ENCODE peak calls at places on chromosomes 4 and X, in four cellular contexts. One of them, this sample, is unnamed.

GRCh38 chrX:68488657-68489056 is 10.2 kb upstream of the YIPF6 start:
- DNase-seq in H9: no peak
- DNase-seq in mesendoderm: no peak
- DNase-seq in H1: no peak
- DNase-seq in this sample: no peak

GRCh38 chr4:105551968-105552746 is at the start of gene ARHGEF38:
- DNase-seq in H9: peak; percentile 47
- DNase-seq in mesendoderm: peak; percentile 13
- DNase-seq in H1: no peak
- DNase-seq in this sample: peak; percentile 7

GRCh38 chrX:5113128-5113527 is 1115.5 kb downstream of the NLGN4X start:
- DNase-seq in H9: no peak
- DNase-seq in mesendoderm: peak; percentile 14
- DNase-seq in H1: no peak
- DNase-seq in this sample: no peak

GRCh38 chr4:102627831-102628523 is 126.8 kb downstream of the NFKB1 start:
- DNase-seq in H9: no peak
- DNase-seq in mesendoderm: no peak
- DNase-seq in H1: no peak
- DNase-seq in this sample: peak; percentile 79

GRCh38 chrX:41863343-41864203 is 59.8 kb downstream of the CASK start:
- DNase-seq in H9: no peak
- DNase-seq in mesendoderm: no peak
- DNase-seq in H1: no peak
- DNase-seq in this sample: no peak

GRCh38 chr4:158814207-158814606 is 45.4 kb downstream of the FNIP2 start:
- DNase-seq in H9: no peak
- DNase-seq in mesendoderm: no peak
- DNase-seq in H1: no peak
- DNase-seq in this sample: no peak

GRCh38 chr4:38674206-38675144 is 10.5 kb downstream of the KLF3 start:
- DNase-seq in H9: no peak
- DNase-seq in mesendoderm: peak; percentile 59
- DNase-seq in H1: no peak
- DNase-seq in this sample: no peak

GRCh38 chr4:14375816-14376215 is 626.5 kb upstream of the CPEB2 start:
- DNase-seq in H9: no peak
- DNase-seq in mesendoderm: no peak
- DNase-seq in H1: no peak
- DNase-seq in this sample: peak; percentile 24

GRCh38 chr4:156685308-156685707 is 286.3 kb downstream of the PDGFC start:
- DNase-seq in H9: no peak
- DNase-seq in mesendoderm: no peak
- DNase-seq in H1: no peak
- DNase-seq in this sample: no peak

GRCh38 chr4:96162631-96163030 is 322.7 kb downstream of the PDHA2 start:
- DNase-seq in H9: no peak
- DNase-seq in mesendoderm: no peak
- DNase-seq in H1: no peak
- DNase-seq in this sample: no peak

GRCh38 chr4:793941-794621 is 31.8 kb downstream of the CPLX1 start:
- DNase-seq in H9: no peak
- DNase-seq in mesendoderm: no peak
- DNase-seq in H1: no peak
- DNase-seq in this sample: peak; percentile 22

GRCh38 chrX:139058831-139059495 is 347.4 kb upstream of the FGF13 start:
- DNase-seq in H9: no peak
- DNase-seq in mesendoderm: no peak
- DNase-seq in H1: no peak
- DNase-seq in this sample: no peak

GRCh38 chr4:69800599-69800998 is 40.2 kb upstream of the SULT1B1 start:
- DNase-seq in H9: no peak
- DNase-seq in mesendoderm: no peak
- DNase-seq in H1: no peak
- DNase-seq in this sample: no peak

GRCh38 chr4:141416219-141416618 is 195.5 kb downstream of the ZNF330 start:
- DNase-seq in H9: no peak
- DNase-seq in mesendoderm: no peak
- DNase-seq in H1: no peak
- DNase-seq in this sample: peak; percentile 31

GRCh38 chrX:24965400-24965799 is 50.4 kb downstream of the ARX start:
- DNase-seq in H9: no peak
- DNase-seq in mesendoderm: no peak
- DNase-seq in H1: no peak
- DNase-seq in this sample: no peak

GRCh38 chrX:76202471-76202870 is 29.6 kb downstream of the PBDC1 start:
- DNase-seq in H9: no peak
- DNase-seq in mesendoderm: no peak
- DNase-seq in H1: no peak
- DNase-seq in this sample: no peak

GRCh38 chrX:71660562-71661416 is 6.6 kb upstream of the LOC101059915 start:
- DNase-seq in H9: no peak
- DNase-seq in mesendoderm: no peak
- DNase-seq in H1: no peak
- DNase-seq in this sample: no peak

GRCh38 chr4:4461850-4462249 is 74.9 kb downstream of the NSG1 start:
- DNase-seq in H9: no peak
- DNase-seq in mesendoderm: no peak
- DNase-seq in H1: no peak
- DNase-seq in this sample: no peak

GRCh38 chr4:37922323-37922722 is 31.4 kb downstream of the TBC1D1 start:
- DNase-seq in H9: no peak
- DNase-seq in mesendoderm: no peak
- DNase-seq in H1: no peak
- DNase-seq in this sample: peak; percentile 41

GRCh38 chr4:184293552-184293951 is 75.9 kb upstream of the ENPP6 start:
- DNase-seq in H9: no peak
- DNase-seq in mesendoderm: peak; percentile 85
- DNase-seq in H1: peak; percentile 28
- DNase-seq in this sample: no peak

GRCh38 chr4:33060873-33061542 is 2340.8 kb downstream of the PCDH7 start:
- DNase-seq in H9: peak; percentile 79
- DNase-seq in mesendoderm: peak; percentile 82
- DNase-seq in H1: peak; percentile 65
- DNase-seq in this sample: peak; percentile 28

GRCh38 chr4:154720123-154720522 is 23.7 kb upstream of the LRAT start:
- DNase-seq in H9: no peak
- DNase-seq in mesendoderm: peak; percentile 25
- DNase-seq in H1: no peak
- DNase-seq in this sample: no peak

GRCh38 chr4:184529283-184529682 is 54.9 kb upstream of the IRF2 start:
- DNase-seq in H9: no peak
- DNase-seq in mesendoderm: peak; percentile 84
- DNase-seq in H1: no peak
- DNase-seq in this sample: no peak

GRCh38 chr4:176268963-176269362 is at the start of gene ASB5:
- DNase-seq in H9: no peak
- DNase-seq in mesendoderm: no peak
- DNase-seq in H1: no peak
- DNase-seq in this sample: no peak

GRCh38 chr4:141169391-141169790 is 36.1 kb upstream of the RNF150 start:
- DNase-seq in H9: no peak
- DNase-seq in mesendoderm: no peak
- DNase-seq in H1: no peak
- DNase-seq in this sample: no peak

GRCh38 chr4:39947415-39947814 is 30.3 kb downstream of the PDS5A start:
- DNase-seq in H9: no peak
- DNase-seq in mesendoderm: no peak
- DNase-seq in H1: peak; percentile 41
- DNase-seq in this sample: no peak

DNA sequence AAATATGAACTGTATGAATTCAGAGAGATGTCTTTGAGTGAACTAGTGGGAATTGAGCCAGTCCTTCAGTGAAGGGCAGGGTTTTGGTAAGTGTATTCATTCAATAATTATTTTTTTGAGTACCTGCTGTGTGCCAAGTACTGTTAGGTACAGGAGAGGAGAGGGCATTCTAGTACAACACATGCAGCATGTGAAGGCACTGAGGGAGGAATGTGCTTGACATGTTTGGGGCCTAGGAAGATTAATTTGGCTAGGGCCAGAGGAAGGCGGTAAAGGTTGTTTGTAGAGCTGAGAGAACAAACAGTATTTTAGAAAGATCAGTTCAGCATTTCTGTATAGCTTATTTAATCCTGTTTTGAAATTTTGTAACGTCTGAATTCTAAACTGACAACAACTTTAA is 27.8 kb downstream of the APOOL start:
- DNase-seq in H9: no peak
- DNase-seq in mesendoderm: no peak
- DNase-seq in H1: no peak
- DNase-seq in this sample: no peak
- H4K5ac ChIP-seq in H9: no peak overlapping the region
- H4K5ac ChIP-seq in mesendoderm: no peak overlapping the region
- H4K5ac ChIP-seq in H1: no peak overlapping the region
- H4K5ac ChIP-seq in this sample: no peak overlapping the region

GRCh38 chr4:150818129-150818528 is 197.0 kb downstream of the LRBA start:
- DNase-seq in H9: no peak
- DNase-seq in mesendoderm: no peak
- DNase-seq in H1: no peak
- DNase-seq in this sample: no peak
- H4K5ac ChIP-seq in H9: no peak overlapping the region
- H4K5ac ChIP-seq in mesendoderm: no peak overlapping the region
- H4K5ac ChIP-seq in H1: no peak overlapping the region
- H4K5ac ChIP-seq in this sample: no peak overlapping the region

DNA sequence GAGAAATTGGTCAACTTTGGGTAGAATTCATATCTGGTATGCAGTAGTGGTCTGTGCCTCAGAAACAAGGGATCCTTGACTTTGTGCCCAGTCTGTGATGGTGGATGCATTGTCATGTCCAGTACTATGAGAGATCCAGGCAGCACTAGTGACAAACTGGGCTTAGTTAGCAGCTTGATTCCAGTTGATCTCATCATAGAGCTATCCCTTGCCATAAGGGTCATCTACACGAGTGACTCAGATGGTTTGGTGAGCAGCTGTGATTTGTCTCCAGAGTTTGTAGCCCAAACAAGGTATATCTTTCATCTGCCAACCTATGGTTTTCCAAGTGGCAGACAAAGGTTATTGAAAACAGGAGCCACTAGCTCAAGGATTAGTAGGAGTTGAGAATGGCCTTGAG is 298.8 kb downstream of the GBA3 start:
- DNase-seq in H9: no peak
- DNase-seq in mesendoderm: no peak
- DNase-seq in H1: no peak
- DNase-seq in this sample: no peak
- H4K5ac ChIP-seq in H9: no peak overlapping the region
- H4K5ac ChIP-seq in mesendoderm: no peak overlapping the region
- H4K5ac ChIP-seq in H1: no peak overlapping the region
- H4K5ac ChIP-seq in this sample: no peak overlapping the region

GRCh38 chrX:19772759-19773623 is 114.4 kb downstream of the SH3KBP1 start:
- DNase-seq in H9: no peak
- DNase-seq in mesendoderm: no peak
- DNase-seq in H1: no peak
- DNase-seq in this sample: no peak

GRCh38 chrX:19775830-19776498 is 111.4 kb downstream of the SH3KBP1 start:
- DNase-seq in H9: no peak
- DNase-seq in mesendoderm: no peak
- DNase-seq in H1: no peak
- DNase-seq in this sample: no peak

GRCh38 chrX:19774905-19775304 is 112.5 kb downstream of the SH3KBP1 start:
- DNase-seq in H9: no peak
- DNase-seq in mesendoderm: no peak
- DNase-seq in H1: no peak
- DNase-seq in this sample: no peak

GRCh38 chrX:19772306-19772705 is 115.1 kb downstream of the SH3KBP1 start:
- DNase-seq in H9: no peak
- DNase-seq in mesendoderm: no peak
- DNase-seq in H1: no peak
- DNase-seq in this sample: peak; percentile 38

DNA sequence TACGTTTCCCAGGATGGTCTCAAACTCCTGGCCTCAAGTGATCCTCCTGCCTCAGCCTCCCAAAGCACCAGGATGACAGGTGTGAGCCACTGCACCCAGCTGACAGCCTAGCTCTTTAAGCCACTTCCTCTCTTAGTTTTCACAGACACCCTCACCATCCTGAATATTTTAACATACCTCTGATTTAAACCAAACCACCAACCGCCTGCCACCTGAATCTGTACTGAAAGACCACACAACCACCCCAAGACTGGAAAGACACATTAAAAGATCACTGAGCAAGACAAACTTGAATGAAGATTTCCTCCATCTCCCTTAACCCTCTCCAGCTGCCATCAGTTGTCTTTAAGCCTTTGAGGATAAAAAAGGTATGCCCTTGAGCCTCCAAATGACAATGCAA is 110.6 kb downstream of the SH3KBP1 start:
- DNase-seq in H9: no peak
- DNase-seq in mesendoderm: no peak
- DNase-seq in H1: no peak
- DNase-seq in this sample: no peak
- H4K5ac ChIP-seq in H9: no peak overlapping the region
- H4K5ac ChIP-seq in mesendoderm: no peak overlapping the region
- H4K5ac ChIP-seq in H1: no peak overlapping the region
- H4K5ac ChIP-seq in this sample: no peak overlapping the region

GRCh38 chr4:46393606-46394005 is 3.7 kb upstream of the GABRA2 start:
- DNase-seq in H9: no peak
- DNase-seq in mesendoderm: no peak
- DNase-seq in H1: no peak
- DNase-seq in this sample: no peak

GRCh38 chr4:46388860-46389259 is 1.1 kb downstream of the GABRA2 start:
- DNase-seq in H9: no peak
- DNase-seq in mesendoderm: no peak
- DNase-seq in H1: peak; percentile 43
- DNase-seq in this sample: no peak

GRCh38 chr4:46390353-46391058 is 578 bp upstream of the GABRA2 start:
- DNase-seq in H9: peak; percentile 32
- DNase-seq in mesendoderm: peak; percentile 28
- DNase-seq in H1: no peak
- DNase-seq in this sample: no peak

GRCh38 chr4:46389301-46389761 is 597 bp downstream of the GABRA2 start:
- DNase-seq in H9: peak; percentile 55
- DNase-seq in mesendoderm: peak; percentile 56
- DNase-seq in H1: peak; percentile 56
- DNase-seq in this sample: no peak

DNA sequence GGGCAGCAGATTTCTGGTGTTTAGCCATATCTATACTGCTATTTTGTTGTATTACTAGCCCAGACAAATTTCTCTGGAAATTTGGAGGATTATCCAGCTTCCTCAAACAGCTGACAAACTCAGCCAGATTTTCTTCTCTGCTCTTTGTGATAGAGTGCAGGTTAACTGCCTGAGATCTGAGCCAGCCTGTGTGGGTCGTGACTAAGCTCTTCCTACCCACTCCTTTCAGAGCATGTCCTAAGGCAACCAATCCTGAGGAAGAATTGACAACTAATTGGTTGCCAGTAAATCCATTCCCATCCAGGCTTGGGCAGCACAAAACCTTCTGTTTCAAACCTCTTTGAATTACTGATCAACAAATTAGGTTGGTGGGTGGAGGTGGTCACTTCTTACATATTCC is 2.5 kb upstream of the GABRA2 start:
- DNase-seq in H9: no peak
- DNase-seq in mesendoderm: peak; percentile 54
- DNase-seq in H1: no peak
- DNase-seq in this sample: peak; percentile 11
- H4K5ac ChIP-seq in H9: no peak overlapping the region
- H4K5ac ChIP-seq in mesendoderm: no peak overlapping the region
- H4K5ac ChIP-seq in H1: no peak overlapping the region
- H4K5ac ChIP-seq in this sample: no peak overlapping the region